ENCODE peak calls at places on chromosomes 7 and 10, in nine cellular contexts. R is left lung, Q is cardiac muscle cell, C is GM23338, M is AG04450, T is PC-9, G is cardiac fibroblast, B is tibial nerve, D is progenitor cell of endocrine pancreas. S is an unnamed sample.

GRCh38 chr10:32446701-32447406 is 914 bp downstream of the CCDC7 start:
- DNase-seq in R (no peak), Q (peak; percentile 55), C (peak; percentile 27), M (no peak), T (no peak), G (peak; percentile 54), B (no peak), D (no peak), S (no peak)

GRCh38 chr7:37342665-37343471 is 105.8 kb downstream of the ELMO1 start:
- DNase-seq in R (no peak), Q (no peak), C (no peak), M (no peak), T (no peak), G (no peak), B (no peak), D (no peak), S (no peak)

GRCh38 chr10:4073912-4074311 is 288.9 kb upstream of the KLF6 start:
- DNase-seq in R (no peak), Q (peak; percentile 85), C (no peak), M (no peak), T (no peak), G (peak; percentile 90), B (no peak), D (no peak), S (no peak)

GRCh38 chr10:4533626-4534025 is 292.4 kb upstream of the AKR1E2 start:
- DNase-seq in R (no peak), Q (peak; percentile 46), C (no peak), M (no peak), T (no peak), G (peak; percentile 48), B (no peak), D (no peak), S (no peak)

GRCh38 chr7:34523233-34523918 is 134.6 kb upstream of the NPSR1 start:
- DNase-seq in R (no peak), Q (peak; percentile 1), C (no peak), M (no peak), T (no peak), G (no peak), B (no peak), D (no peak), S (no peak)

GRCh38 chr10:3886191-3886590 is 101.2 kb upstream of the KLF6 start:
- DNase-seq in R (peak; percentile 84), Q (peak; percentile 70), C (peak; percentile 71), M (no peak), T (no peak), G (peak; percentile 71), B (no peak), D (no peak), S (no peak)

GRCh38 chr7:155961241-155962190 is 149.3 kb upstream of the SHH start:
- DNase-seq in R (peak; percentile 80), Q (peak; percentile 52), C (no peak), M (no peak), T (peak; percentile 67), G (peak; percentile 66), B (no peak), D (no peak), S (no peak)

GRCh38 chr7:140680886-140681285 is 8.1 kb downstream of the ADCK2 start:
- DNase-seq in R (no peak), Q (no peak), C (no peak), M (no peak), T (no peak), G (no peak), B (no peak), D (no peak), S (no peak)

GRCh38 chr7:39605087-39605486 is 18.3 kb upstream of the RALA start:
- DNase-seq in R (no peak), Q (no peak), C (no peak), M (no peak), T (no peak), G (no peak), B (no peak), D (no peak), S (no peak)

DNA sequence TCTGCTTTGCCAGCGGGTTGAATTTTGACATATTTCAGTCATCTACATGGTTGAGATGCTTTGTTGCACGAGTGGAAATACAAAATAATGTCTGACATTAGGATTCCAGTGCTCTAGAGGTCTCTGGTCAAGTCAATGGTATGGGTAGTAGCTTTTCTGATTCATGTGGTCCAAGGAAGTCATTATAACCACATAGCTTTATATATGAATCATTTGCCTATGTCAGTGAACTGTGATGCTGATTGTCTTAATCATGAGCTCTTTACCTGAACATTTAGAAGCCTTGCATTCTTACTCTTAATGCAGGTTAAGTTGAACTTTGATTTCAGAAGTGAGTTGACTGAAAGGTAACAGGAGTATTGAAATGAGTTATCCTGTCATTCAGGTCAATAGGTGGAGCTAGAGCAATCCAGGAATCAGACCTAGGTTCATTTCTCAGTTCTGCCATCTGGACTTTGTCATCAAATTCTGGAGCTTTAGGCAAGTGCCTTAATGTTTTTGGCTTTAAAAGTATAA is 3.3 kb downstream of the MAPK8 start:
- DNase-seq in R (no peak), Q (peak; percentile 37), C (no peak), M (no peak), T (no peak), G (peak; percentile 20), B (no peak), D (no peak), S (no peak)
- TF ChIP-seq CTCF in R (no peak), Q (peak; percentile 26), C (peak; percentile 57), M (peak; percentile 9), T (peak; percentile 63), G (peak; percentile 15), B (no peak), D (peak; percentile 40), S (no peak)

GRCh38 chr10:113300628-113301027 is 252.2 kb upstream of the HABP2 start:
- DNase-seq in R (no peak), Q (no peak), C (no peak), M (no peak), T (no peak), G (no peak), B (no peak), D (no peak), S (no peak)

GRCh38 chr10:113302062-113302461 is 250.8 kb upstream of the HABP2 start:
- DNase-seq in R (no peak), Q (no peak), C (no peak), M (no peak), T (no peak), G (no peak), B (no peak), D (no peak), S (no peak)

GRCh38 chr10:113298616-113299015 is 254.2 kb upstream of the HABP2 start:
- DNase-seq in R (no peak), Q (no peak), C (no peak), M (no peak), T (no peak), G (no peak), B (no peak), D (no peak), S (no peak)

GRCh38 chr10:113303747-113304146 is 249.1 kb upstream of the HABP2 start:
- DNase-seq in R (no peak), Q (peak; percentile 52), C (no peak), M (no peak), T (no peak), G (peak; percentile 26), B (no peak), D (no peak), S (no peak)

DNA sequence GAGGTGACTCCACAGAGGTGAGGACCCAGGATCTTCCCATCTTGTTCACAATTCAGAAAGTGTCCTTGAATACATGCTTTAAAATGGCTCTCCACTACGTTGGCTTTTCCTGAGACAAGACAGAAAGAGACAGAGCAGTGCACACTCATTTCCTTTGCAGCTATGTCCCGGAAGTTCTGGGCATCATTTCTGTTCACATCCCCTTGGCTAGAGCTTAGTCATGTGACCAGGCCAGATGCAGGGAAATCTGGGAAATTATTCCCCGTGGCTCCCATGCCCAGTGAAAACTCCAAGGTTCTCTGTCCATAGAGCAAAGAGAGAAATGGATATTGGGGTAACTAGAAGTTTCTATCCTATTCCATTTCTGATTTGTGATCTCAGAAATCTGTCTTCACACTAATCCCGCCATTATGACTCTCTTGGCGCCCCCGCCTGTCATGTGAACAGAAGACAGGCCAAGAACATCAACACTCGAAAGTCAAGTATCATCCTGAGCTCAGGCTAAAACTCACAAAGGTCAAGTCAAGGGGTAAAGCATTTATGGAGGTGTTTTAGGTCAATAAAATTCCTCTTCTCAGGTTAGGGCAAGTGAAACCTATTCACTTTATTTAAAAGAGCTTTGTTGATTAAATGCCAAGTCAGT is 251.4 kb upstream of the HABP2 start:
- DNase-seq in R (no peak), Q (no peak), C (peak; percentile 59), M (no peak), T (no peak), G (no peak), B (no peak), D (no peak), S (no peak)
- TF ChIP-seq CTCF in R (no peak), Q (no peak), C (peak; percentile 72), M (no peak), T (no peak), G (no peak), B (no peak), D (no peak), S (no peak)

GRCh38 chr7:123662755-123663154 is 7.1 kb downstream of the LMOD2 start:
- DNase-seq in R (no peak), Q (no peak), C (no peak), M (no peak), T (no peak), G (no peak), B (no peak), D (no peak), S (no peak)

GRCh38 chr7:123663200-123663599 is 7.5 kb downstream of the LMOD2 start:
- DNase-seq in R (no peak), Q (no peak), C (no peak), M (no peak), T (no peak), G (no peak), B (no peak), D (no peak), S (no peak)

GRCh38 chr7:123662293-123662692 is 6.6 kb downstream of the LMOD2 start:
- DNase-seq in R (no peak), Q (no peak), C (no peak), M (no peak), T (no peak), G (no peak), B (no peak), D (no peak), S (no peak)

GRCh38 chr7:123661765-123662164 is 6.1 kb downstream of the LMOD2 start:
- DNase-seq in R (no peak), Q (no peak), C (no peak), M (no peak), T (no peak), G (no peak), B (no peak), D (no peak), S (no peak)

GRCh38 chr7:123660514-123661354 is 5.1 kb downstream of the LMOD2 start:
- DNase-seq in R (no peak), Q (no peak), C (no peak), M (no peak), T (no peak), G (no peak), B (no peak), D (no peak), S (no peak)
- TF ChIP-seq CTCF in R (no peak), Q (no peak), C (no peak), M (no peak), T (no peak), G (no peak), B (no peak), D (no peak), S (no peak)

DNA sequence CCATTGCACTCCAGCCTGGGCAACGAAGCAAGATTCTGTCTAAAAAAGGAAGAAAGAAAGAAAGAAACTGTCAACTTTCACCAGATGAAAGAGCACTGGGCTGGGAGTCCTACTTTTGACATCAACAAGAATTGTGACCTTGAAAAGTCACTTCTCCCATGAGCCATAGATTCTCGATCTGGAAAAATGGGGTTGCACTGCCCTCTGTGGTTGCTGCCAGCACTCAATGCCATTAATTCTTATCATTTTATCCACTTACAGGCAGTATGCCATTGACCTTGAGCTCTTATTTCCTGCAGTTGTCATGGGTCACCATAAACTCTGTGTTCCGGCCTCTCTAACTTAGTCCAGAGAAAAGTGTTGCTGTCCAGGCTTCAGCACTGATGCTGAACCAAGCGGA is 137.2 kb downstream of the NOC3L start:
- DNase-seq in R (no peak), Q (no peak), C (peak; percentile 56), M (no peak), T (no peak), G (no peak), B (no peak), D (no peak), S (no peak)
- TF ChIP-seq CTCF in R (no peak), Q (peak; percentile 15), C (peak; percentile 72), M (peak; percentile 32), T (peak; percentile 15), G (peak; percentile 37), B (no peak), D (no peak), S (no peak)

S was measured in mesothelial cell of epicardium.